ENCODE peak calls at places on chromosomes 13 and 19, in eight cellular contexts. E is nephron progenitor cell, T is retinal pigment epithelial cell, A is amygdala, V is mesothelial cell of epicardium, B is HCEC 1CT, D is upper lobe of left lung, C is T-cell. R is an unnamed sample.
A peak's percentile ranks its signal among the peaks of the same experiment; 100 is the strongest.

GRCh38 chr19:1470864-1471513 is 8.0 kb downstream of the C19orf25 start:
- DNase-seq in V (no peak), T (no peak), B (no peak), E (peak; percentile 61), A (no peak), C (no peak), D (no peak), R (no peak)

GRCh38 chr19:41588497-41589209 is 12.7 kb downstream of the CEACAM21 start:
- DNase-seq in T (no peak), V (no peak), B (no peak), C (peak; percentile 11), D (no peak), E (peak; percentile 67), A (no peak), R (no peak)

GRCh38 chr13:99312493-99312883 is 5.3 kb upstream of the GPR183 start:
- DNase-seq in A (peak; percentile 15), D (peak; percentile 79), C (no peak), E (no peak), T (no peak), B (peak; percentile 94), V (no peak), R (peak; percentile 90)

GRCh38 chr19:46574533-46574932 is 26.6 kb upstream of the CALM3 start:
- DNase-seq in A (no peak), C (peak; percentile 11), D (no peak), E (no peak), B (no peak), T (peak; percentile 24), V (no peak), R (no peak)

GRCh38 chr13:27927444-27928352 is 7.9 kb downstream of the PDX1 start:
- DNase-seq in C (no peak), E (no peak), B (no peak), V (no peak), D (no peak), T (no peak), A (no peak), R (no peak)

GRCh38 chr13:61084983-61085382 is 330.7 kb downstream of the PCDH20 start:
- DNase-seq in E (no peak), A (no peak), C (no peak), B (no peak), V (no peak), D (no peak), T (peak; percentile 51), R (no peak)

GRCh38 chr19:45076029-45076850 is at the start of gene ZNF296:
- DNase-seq in D (peak; percentile 91), A (no peak), T (no peak), B (no peak), E (peak; percentile 77), C (peak; percentile 76), V (no peak), R (peak; percentile 89)

GRCh38 chr19:17775245-17775927 is 19.6 kb upstream of the B3GNT3 start:
- DNase-seq in B (peak; percentile 30), D (no peak), C (peak; percentile 29), E (peak; percentile 86), T (no peak), V (no peak), A (no peak), R (no peak)

GRCh38 chr19:1690570-1691307 is 38.3 kb upstream of the TCF3 start:
- DNase-seq in T (no peak), V (no peak), C (peak; percentile 57), A (no peak), D (no peak), B (no peak), E (peak; percentile 85), R (no peak)

GRCh38 chr13:59633290-59633689 is 530.4 kb downstream of the DIAPH3 start:
- DNase-seq in E (no peak), A (no peak), T (no peak), V (no peak), D (peak; percentile 23), C (no peak), B (no peak), R (no peak)

GRCh38 chr19:52735734-52736133 is 890 bp upstream of the ZNF611 start:
- DNase-seq in E (peak; percentile 23), D (peak; percentile 89), T (no peak), C (no peak), B (no peak), A (no peak), V (peak; percentile 34), R (peak; percentile 86)

GRCh38 chr13:73440296-73440895 is 381.6 kb downstream of the KLF5 start:
- DNase-seq in A (no peak), E (peak; percentile 23), D (no peak), T (no peak), V (no peak), C (no peak), B (no peak), R (no peak)

GRCh38 chr13:38888309-38888708 is 102.3 kb downstream of the STOML3 start:
- DNase-seq in B (peak; percentile 42), C (no peak), V (no peak), T (no peak), D (no peak), E (no peak), A (no peak), R (no peak)

GRCh38 chr19:45938733-45939319 is 24.2 kb upstream of the NANOS2 start:
- DNase-seq in D (no peak), A (no peak), B (no peak), T (no peak), E (no peak), C (no peak), V (no peak), R (no peak)

GRCh38 chr13:104769520-104769919 is 1703.3 kb upstream of the SLC10A2 start:
- DNase-seq in C (no peak), T (no peak), A (no peak), V (no peak), E (no peak), B (no peak), D (no peak), R (no peak)

GRCh38 chr13:43346427-43346826 is 323.0 kb downstream of the DNAJC15 start:
- DNase-seq in C (no peak), E (no peak), D (no peak), A (no peak), V (no peak), T (no peak), B (no peak), R (no peak)

GRCh38 chr13:20231839-20232555 is at the start of gene GJB6:
- DNase-seq in E (peak; percentile 67), B (no peak), D (no peak), A (no peak), V (no peak), T (no peak), C (peak; percentile 38), R (no peak)

GRCh38 chr13:99965329-99966000 is 6.1 kb downstream of the ZIC5 start:
- DNase-seq in C (no peak), D (no peak), E (no peak), T (no peak), A (no peak), B (no peak), V (no peak), R (no peak)

GRCh38 chr19:55902080-55902751 is 29.9 kb downstream of the NLRP13 start:
- DNase-seq in C (no peak), A (no peak), D (no peak), V (no peak), T (no peak), B (no peak), E (no peak), R (no peak)

GRCh38 chr19:7376151-7376852 is 27.6 kb downstream of the ARHGEF18 start:
- DNase-seq in C (no peak), T (no peak), A (no peak), V (no peak), D (no peak), B (no peak), E (no peak), R (no peak)

GRCh38 chr13:70668293-70668692 is 560.0 kb upstream of the KLHL1 start:
- DNase-seq in C (no peak), D (peak; percentile 61), E (no peak), V (no peak), A (no peak), T (no peak), B (no peak), R (no peak)

GRCh38 chr13:77319536-77319935 is 7.4 kb downstream of the MYCBP2 start:
- DNase-seq in C (no peak), B (no peak), D (no peak), E (no peak), T (no peak), V (no peak), A (no peak), R (no peak)

GRCh38 chr13:102089177-102089576 is 312.7 kb downstream of the FGF14 start:
- DNase-seq in D (no peak), T (no peak), E (no peak), A (no peak), B (no peak), V (no peak), C (no peak), R (no peak)

GRCh38 chr19:51339313-51339686 is 2.6 kb downstream of the VSIG10L start:
- DNase-seq in E (no peak), V (no peak), D (no peak), C (peak; percentile 14), B (no peak), T (no peak), A (no peak), R (no peak)

GRCh38 chr13:44068737-44069136 is 189.0 kb downstream of the LACC1 start:
- DNase-seq in C (no peak), A (no peak), D (no peak), B (peak; percentile 77), T (peak; percentile 51), V (no peak), E (no peak), R (no peak)